ENCODE peak calls at places on chromosomes 12 and 14, in eight cellular contexts. One of them, this sample, is unnamed.

GRCh38 chr12:67692135-67692534 is 43.6 kb downstream of the DYRK2 start:
- DNase-seq in ACHN: no peak
- DNase-seq in mesendoderm: no peak
- DNase-seq in Right ventricle myocardium superior: no peak
- DNase-seq in substantia nigra: no peak
- DNase-seq in right lobe of liver: no peak
- DNase-seq in iris pigment epithelial cell: no peak
- DNase-seq in fibroblast of mammary gland: no peak
- DNase-seq in this sample: peak

GRCh38 chr12:2244013-2244861 is 191.4 kb downstream of the CACNA1C start:
- DNase-seq in ACHN: peak
- DNase-seq in mesendoderm: peak
- DNase-seq in Right ventricle myocardium superior: no peak
- DNase-seq in substantia nigra: no peak
- DNase-seq in right lobe of liver: no peak
- DNase-seq in iris pigment epithelial cell: peak
- DNase-seq in fibroblast of mammary gland: peak
- DNase-seq in this sample: no peak

GRCh38 chr12:71665109-71665476 is 992 bp downstream of the THAP2 start:
- DNase-seq in ACHN: no peak
- DNase-seq in mesendoderm: no peak
- DNase-seq in Right ventricle myocardium superior: no peak
- DNase-seq in substantia nigra: no peak
- DNase-seq in right lobe of liver: no peak
- DNase-seq in iris pigment epithelial cell: no peak
- DNase-seq in fibroblast of mammary gland: no peak
- DNase-seq in this sample: no peak

GRCh38 chr14:75289840-75290388 is 11.3 kb downstream of the FOS start:
- DNase-seq in ACHN: no peak
- DNase-seq in mesendoderm: no peak
- DNase-seq in Right ventricle myocardium superior: no peak
- DNase-seq in substantia nigra: no peak
- DNase-seq in right lobe of liver: no peak
- DNase-seq in iris pigment epithelial cell: no peak
- DNase-seq in fibroblast of mammary gland: no peak
- DNase-seq in this sample: no peak

GRCh38 chr14:79600406-79600805 is 610.9 kb downstream of the DIO2 start:
- DNase-seq in ACHN: no peak
- DNase-seq in mesendoderm: no peak
- DNase-seq in Right ventricle myocardium superior: no peak
- DNase-seq in substantia nigra: no peak
- DNase-seq in right lobe of liver: no peak
- DNase-seq in iris pigment epithelial cell: no peak
- DNase-seq in fibroblast of mammary gland: no peak
- DNase-seq in this sample: no peak

GRCh38 chr12:47509398-47509851 is 196.4 kb downstream of the RPAP3 start:
- DNase-seq in ACHN: no peak
- DNase-seq in mesendoderm: no peak
- DNase-seq in Right ventricle myocardium superior: no peak
- DNase-seq in substantia nigra: no peak
- DNase-seq in right lobe of liver: no peak
- DNase-seq in iris pigment epithelial cell: peak
- DNase-seq in fibroblast of mammary gland: peak
- DNase-seq in this sample: no peak

GRCh38 chr12:6764011-6764828 is 1.9 kb upstream of the PTMS start:
- DNase-seq in ACHN: peak
- DNase-seq in mesendoderm: peak
- DNase-seq in Right ventricle myocardium superior: peak
- DNase-seq in substantia nigra: peak
- DNase-seq in right lobe of liver: peak
- DNase-seq in iris pigment epithelial cell: peak
- DNase-seq in fibroblast of mammary gland: peak
- DNase-seq in this sample: peak

GRCh38 chr12:96194901-96195844 is 998 bp downstream of the ELK3 start:
- DNase-seq in ACHN: peak
- DNase-seq in mesendoderm: peak
- DNase-seq in Right ventricle myocardium superior: peak
- DNase-seq in substantia nigra: no peak
- DNase-seq in right lobe of liver: peak
- DNase-seq in iris pigment epithelial cell: peak
- DNase-seq in fibroblast of mammary gland: peak
- DNase-seq in this sample: peak

GRCh38 chr14:75274899-75275569 is 3.6 kb upstream of the FOS start:
- DNase-seq in ACHN: no peak
- DNase-seq in mesendoderm: no peak
- DNase-seq in Right ventricle myocardium superior: peak
- DNase-seq in substantia nigra: no peak
- DNase-seq in right lobe of liver: no peak
- DNase-seq in iris pigment epithelial cell: peak
- DNase-seq in fibroblast of mammary gland: peak
- DNase-seq in this sample: peak

GRCh38 chr12:53996188-53996885 is 3.6 kb upstream of the HOXC9 start:
- DNase-seq in ACHN: peak
- DNase-seq in mesendoderm: no peak
- DNase-seq in Right ventricle myocardium superior: no peak
- DNase-seq in substantia nigra: no peak
- DNase-seq in right lobe of liver: no peak
- DNase-seq in iris pigment epithelial cell: no peak
- DNase-seq in fibroblast of mammary gland: no peak
- DNase-seq in this sample: no peak

GRCh38 chr12:45756666-45757065 is 27.2 kb downstream of the ARID2 start:
- DNase-seq in ACHN: no peak
- DNase-seq in mesendoderm: no peak
- DNase-seq in Right ventricle myocardium superior: no peak
- DNase-seq in substantia nigra: no peak
- DNase-seq in right lobe of liver: no peak
- DNase-seq in iris pigment epithelial cell: peak
- DNase-seq in fibroblast of mammary gland: no peak
- DNase-seq in this sample: no peak

GRCh38 chr12:3142386-3142785 is 65.2 kb downstream of the TSPAN9 start:
- DNase-seq in ACHN: no peak
- DNase-seq in mesendoderm: no peak
- DNase-seq in Right ventricle myocardium superior: no peak
- DNase-seq in substantia nigra: no peak
- DNase-seq in right lobe of liver: no peak
- DNase-seq in iris pigment epithelial cell: no peak
- DNase-seq in fibroblast of mammary gland: no peak
- DNase-seq in this sample: no peak

GRCh38 chr12:116542345-116542950 is 16.7 kb upstream of the MAP1LC3B2 start:
- DNase-seq in ACHN: peak
- DNase-seq in mesendoderm: no peak
- DNase-seq in Right ventricle myocardium superior: no peak
- DNase-seq in substantia nigra: no peak
- DNase-seq in right lobe of liver: no peak
- DNase-seq in iris pigment epithelial cell: no peak
- DNase-seq in fibroblast of mammary gland: no peak
- DNase-seq in this sample: no peak

GRCh38 chr12:95583933-95584332 is 32.7 kb upstream of the USP44 start:
- DNase-seq in ACHN: no peak
- DNase-seq in mesendoderm: peak
- DNase-seq in Right ventricle myocardium superior: no peak
- DNase-seq in substantia nigra: no peak
- DNase-seq in right lobe of liver: no peak
- DNase-seq in iris pigment epithelial cell: no peak
- DNase-seq in fibroblast of mammary gland: no peak
- DNase-seq in this sample: no peak

GRCh38 chr12:105852496-105852895 is 286.3 kb downstream of the NUAK1 start:
- DNase-seq in ACHN: no peak
- DNase-seq in mesendoderm: peak
- DNase-seq in Right ventricle myocardium superior: no peak
- DNase-seq in substantia nigra: no peak
- DNase-seq in right lobe of liver: no peak
- DNase-seq in iris pigment epithelial cell: no peak
- DNase-seq in fibroblast of mammary gland: no peak
- DNase-seq in this sample: no peak

GRCh38 chr12:12755923-12756322 is 29.5 kb upstream of the APOLD1 start:
- DNase-seq in ACHN: no peak
- DNase-seq in mesendoderm: no peak
- DNase-seq in Right ventricle myocardium superior: no peak
- DNase-seq in substantia nigra: no peak
- DNase-seq in right lobe of liver: no peak
- DNase-seq in iris pigment epithelial cell: no peak
- DNase-seq in fibroblast of mammary gland: no peak
- DNase-seq in this sample: no peak

GRCh38 chr14:105064721-105065143 is 498 bp downstream of the GPR132 start:
- DNase-seq in ACHN: peak
- DNase-seq in mesendoderm: no peak
- DNase-seq in Right ventricle myocardium superior: peak
- DNase-seq in substantia nigra: no peak
- DNase-seq in right lobe of liver: peak
- DNase-seq in iris pigment epithelial cell: peak
- DNase-seq in fibroblast of mammary gland: peak
- DNase-seq in this sample: peak

GRCh38 chr12:15899282-15899870 is 11.8 kb upstream of the DERA start:
- DNase-seq in ACHN: peak
- DNase-seq in mesendoderm: no peak
- DNase-seq in Right ventricle myocardium superior: no peak
- DNase-seq in substantia nigra: no peak
- DNase-seq in right lobe of liver: no peak
- DNase-seq in iris pigment epithelial cell: no peak
- DNase-seq in fibroblast of mammary gland: peak
- DNase-seq in this sample: peak

GRCh38 chr14:61877050-61877390 is 114.8 kb downstream of the SNAPC1 start:
- DNase-seq in ACHN: no peak
- DNase-seq in mesendoderm: no peak
- DNase-seq in Right ventricle myocardium superior: no peak
- DNase-seq in substantia nigra: no peak
- DNase-seq in right lobe of liver: no peak
- DNase-seq in iris pigment epithelial cell: no peak
- DNase-seq in fibroblast of mammary gland: no peak
- DNase-seq in this sample: no peak

GRCh38 chr12:116276433-116277216 is 868 bp downstream of the MED13L start:
- DNase-seq in ACHN: peak
- DNase-seq in mesendoderm: peak
- DNase-seq in Right ventricle myocardium superior: peak
- DNase-seq in substantia nigra: no peak
- DNase-seq in right lobe of liver: peak
- DNase-seq in iris pigment epithelial cell: peak
- DNase-seq in fibroblast of mammary gland: peak
- DNase-seq in this sample: peak

GRCh38 chr14:85437143-85437542 is 92.8 kb upstream of the FLRT2 start:
- DNase-seq in ACHN: peak
- DNase-seq in mesendoderm: peak
- DNase-seq in Right ventricle myocardium superior: no peak
- DNase-seq in substantia nigra: no peak
- DNase-seq in right lobe of liver: no peak
- DNase-seq in iris pigment epithelial cell: peak
- DNase-seq in fibroblast of mammary gland: peak
- DNase-seq in this sample: no peak

GRCh38 chr14:68976160-68977067 is 2.7 kb downstream of the ACTN1 start:
- DNase-seq in ACHN: no peak
- DNase-seq in mesendoderm: no peak
- DNase-seq in Right ventricle myocardium superior: peak
- DNase-seq in substantia nigra: no peak
- DNase-seq in right lobe of liver: peak
- DNase-seq in iris pigment epithelial cell: no peak
- DNase-seq in fibroblast of mammary gland: peak
- DNase-seq in this sample: no peak

GRCh38 chr14:77830692-77831091 is 30.8 kb downstream of the ADCK1 start:
- DNase-seq in ACHN: no peak
- DNase-seq in mesendoderm: peak
- DNase-seq in Right ventricle myocardium superior: no peak
- DNase-seq in substantia nigra: no peak
- DNase-seq in right lobe of liver: no peak
- DNase-seq in iris pigment epithelial cell: no peak
- DNase-seq in fibroblast of mammary gland: no peak
- DNase-seq in this sample: no peak

GRCh38 chr14:104238424-104239184 is 100.2 kb downstream of the KIF26A start:
- DNase-seq in ACHN: no peak
- DNase-seq in mesendoderm: no peak
- DNase-seq in Right ventricle myocardium superior: no peak
- DNase-seq in substantia nigra: no peak
- DNase-seq in right lobe of liver: no peak
- DNase-seq in iris pigment epithelial cell: no peak
- DNase-seq in fibroblast of mammary gland: no peak
- DNase-seq in this sample: no peak

GRCh38 chr12:120439646-120440247 is 1.8 kb downstream of the COX6A1 start:
- DNase-seq in ACHN: peak
- DNase-seq in mesendoderm: peak
- DNase-seq in Right ventricle myocardium superior: no peak
- DNase-seq in substantia nigra: no peak
- DNase-seq in right lobe of liver: peak
- DNase-seq in iris pigment epithelial cell: peak
- DNase-seq in fibroblast of mammary gland: peak
- DNase-seq in this sample: peak

GRCh38 chr12:123395236-123395635 is 11.3 kb downstream of the KMT5A start:
- DNase-seq in ACHN: no peak
- DNase-seq in mesendoderm: no peak
- DNase-seq in Right ventricle myocardium superior: no peak
- DNase-seq in substantia nigra: no peak
- DNase-seq in right lobe of liver: no peak
- DNase-seq in iris pigment epithelial cell: no peak
- DNase-seq in fibroblast of mammary gland: no peak
- DNase-seq in this sample: no peak

GRCh38 chr14:60092516-60092915 is 793 bp downstream of the PCNX4 start:
- DNase-seq in ACHN: peak
- DNase-seq in mesendoderm: peak
- DNase-seq in Right ventricle myocardium superior: no peak
- DNase-seq in substantia nigra: no peak
- DNase-seq in right lobe of liver: no peak
- DNase-seq in iris pigment epithelial cell: peak
- DNase-seq in fibroblast of mammary gland: peak
- DNase-seq in this sample: no peak

GRCh38 chr12:114898159-114898558 is 214.2 kb upstream of the TBX3 start:
- DNase-seq in ACHN: no peak
- DNase-seq in mesendoderm: no peak
- DNase-seq in Right ventricle myocardium superior: no peak
- DNase-seq in substantia nigra: no peak
- DNase-seq in right lobe of liver: no peak
- DNase-seq in iris pigment epithelial cell: no peak
- DNase-seq in fibroblast of mammary gland: no peak
- DNase-seq in this sample: no peak

GRCh38 chr12:64028541-64028940 is 184.0 kb downstream of the SRGAP1 start:
- DNase-seq in ACHN: no peak
- DNase-seq in mesendoderm: no peak
- DNase-seq in Right ventricle myocardium superior: no peak
- DNase-seq in substantia nigra: no peak
- DNase-seq in right lobe of liver: no peak
- DNase-seq in iris pigment epithelial cell: no peak
- DNase-seq in fibroblast of mammary gland: peak
- DNase-seq in this sample: no peak

GRCh38 chr12:78210894-78211302 is 380.2 kb downstream of the NAV3 start:
- DNase-seq in ACHN: peak
- DNase-seq in mesendoderm: no peak
- DNase-seq in Right ventricle myocardium superior: no peak
- DNase-seq in substantia nigra: no peak
- DNase-seq in right lobe of liver: no peak
- DNase-seq in iris pigment epithelial cell: peak
- DNase-seq in fibroblast of mammary gland: peak
- DNase-seq in this sample: no peak

GRCh38 chr12:57607958-57608663 is 3.1 kb upstream of the ARHGEF25 start:
- DNase-seq in ACHN: no peak
- DNase-seq in mesendoderm: no peak
- DNase-seq in Right ventricle myocardium superior: no peak
- DNase-seq in substantia nigra: no peak
- DNase-seq in right lobe of liver: no peak
- DNase-seq in iris pigment epithelial cell: no peak
- DNase-seq in fibroblast of mammary gland: no peak
- DNase-seq in this sample: no peak

GRCh38 chr14:95774265-95775160 is 60.6 kb upstream of the TCL1A start:
- DNase-seq in ACHN: peak
- DNase-seq in mesendoderm: peak
- DNase-seq in Right ventricle myocardium superior: no peak
- DNase-seq in substantia nigra: no peak
- DNase-seq in right lobe of liver: no peak
- DNase-seq in iris pigment epithelial cell: peak
- DNase-seq in fibroblast of mammary gland: peak
- DNase-seq in this sample: peak

GRCh38 chr12:131375261-131375971 is 335.5 kb upstream of the SFSWAP start:
- DNase-seq in ACHN: no peak
- DNase-seq in mesendoderm: no peak
- DNase-seq in Right ventricle myocardium superior: no peak
- DNase-seq in substantia nigra: no peak
- DNase-seq in right lobe of liver: no peak
- DNase-seq in iris pigment epithelial cell: no peak
- DNase-seq in fibroblast of mammary gland: no peak
- DNase-seq in this sample: no peak

GRCh38 chr12:608413-608812 is 54.8 kb downstream of the NINJ2 start:
- DNase-seq in ACHN: no peak
- DNase-seq in mesendoderm: no peak
- DNase-seq in Right ventricle myocardium superior: no peak
- DNase-seq in substantia nigra: no peak
- DNase-seq in right lobe of liver: no peak
- DNase-seq in iris pigment epithelial cell: no peak
- DNase-seq in fibroblast of mammary gland: no peak
- DNase-seq in this sample: no peak